ENCODE peak calls at places on chromosomes 4 and X, in four cellular contexts. W is H1, J is GM12878, P is K562. A is an unnamed sample.

GRCh38 chrX:46574337-46574940 is 874 bp downstream of the CHST7 start:
- DNase-seq in W (no peak), J (no peak), P (no peak), A (no peak)

GRCh38 chr4:7041851-7042696 is 1.1 kb upstream of the TADA2B start:
- DNase-seq in W (no peak), J (no peak), P (peak; percentile 63), A (peak; percentile 55)

GRCh38 chr4:183288955-183289354 is 31.1 kb downstream of the CLDN22 start:
- DNase-seq in W (no peak), J (no peak), P (no peak), A (no peak)

GRCh38 chr4:166498541-166498940 is 625.5 kb downstream of the TLL1 start:
- DNase-seq in W (no peak), J (no peak), P (no peak), A (no peak)

GRCh38 chr4:102268355-102268754 is 76.9 kb downstream of the SLC39A8 start:
- DNase-seq in W (no peak), J (no peak), P (no peak), A (no peak)

GRCh38 chrX:136130931-136131843 is 16.1 kb upstream of the FHL1 start:
- DNase-seq in W (no peak), J (no peak), P (no peak), A (peak; percentile 82)

GRCh38 chr4:52646096-52646495 is 13.0 kb downstream of the USP46 start:
- DNase-seq in W (no peak), J (no peak), P (no peak), A (no peak)

GRCh38 chr4:123043013-123043412 is 120.6 kb upstream of the NUDT6 start:
- DNase-seq in W (no peak), J (no peak), P (no peak), A (no peak)

GRCh38 chr4:108036252-108036651 is 46.6 kb downstream of the HADH start:
- DNase-seq in W (no peak), J (no peak), P (no peak), A (no peak)

GRCh38 chr4:168516841-168517240 is 20.0 kb downstream of the PALLD start:
- DNase-seq in W (no peak), J (no peak), P (no peak), A (no peak)

GRCh38 chr4:1952719-1953118 is 56.1 kb downstream of the NELFA start:
- DNase-seq in W (no peak), J (no peak), P (no peak), A (no peak)

GRCh38 chr4:41095973-41096372 is 118.4 kb downstream of the APBB2 start:
- DNase-seq in W (no peak), J (peak; percentile 54), P (no peak), A (peak; percentile 87)

GRCh38 chr4:129929052-129929451 is 833.1 kb downstream of the C4orf33 start:
- DNase-seq in W (no peak), J (no peak), P (no peak), A (no peak)

GRCh38 chr4:126268106-126268505 is 953.4 kb downstream of the FAT4 start:
- DNase-seq in W (no peak), J (no peak), P (no peak), A (peak; percentile 73)

GRCh38 chrX:120768681-120769080 is 107.0 kb downstream of the CT47B1 start:
- DNase-seq in W (no peak), J (no peak), P (no peak), A (peak; percentile 35)

DNA sequence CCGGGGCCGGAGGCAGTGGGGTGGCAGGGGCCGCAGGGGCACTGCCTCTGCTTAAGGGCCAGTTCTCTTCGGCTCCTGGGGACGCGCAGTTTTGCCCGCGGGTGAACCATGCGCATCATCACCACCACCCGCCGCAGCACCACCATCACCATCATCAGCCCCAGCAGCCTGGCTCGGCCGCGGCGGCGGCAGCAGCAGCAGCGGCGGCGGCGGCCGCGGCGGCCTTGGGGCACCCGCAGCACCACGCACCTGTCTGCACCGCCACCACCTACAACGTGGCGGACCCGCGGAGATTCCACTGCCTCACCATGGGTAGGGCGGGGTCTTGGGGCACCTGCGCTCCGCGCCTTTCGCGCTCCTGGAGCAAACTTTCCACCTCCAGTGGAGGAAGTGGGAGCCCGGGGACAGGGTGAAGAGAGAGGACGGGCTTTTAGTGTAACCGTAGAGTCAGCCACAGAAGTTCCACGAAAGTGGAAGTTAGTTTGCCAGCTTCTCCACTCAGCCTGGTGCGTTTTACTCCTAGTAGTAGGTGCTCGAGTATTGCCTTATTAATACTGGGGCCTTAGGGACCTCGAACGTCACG is 735 bp downstream of the GSX2 start:
- DNase-seq in W (no peak), J (no peak), P (no peak), A (no peak)
- TF ChIP-seq CHD1 in W (no peak), J (no peak), P (no peak), A (no peak)

DNA sequence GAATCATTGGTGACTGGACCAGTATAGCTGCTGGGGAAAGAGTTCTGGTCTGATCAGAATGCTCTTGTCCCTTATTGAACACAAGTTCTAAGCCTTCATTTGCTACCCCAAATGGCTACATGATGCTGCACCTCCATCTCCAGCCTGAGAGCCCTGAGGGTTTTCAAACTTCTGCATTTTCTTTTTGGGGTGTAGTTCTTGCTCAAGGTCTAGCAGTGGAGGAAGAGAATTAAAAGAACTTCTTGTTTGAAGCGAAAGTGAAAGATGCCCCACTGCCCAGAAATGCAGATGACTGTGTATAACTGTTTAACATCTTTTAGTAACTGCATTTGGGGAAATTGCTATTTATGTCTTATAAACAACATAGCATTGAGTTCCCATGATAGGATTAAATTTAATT is 38.5 kb downstream of the LAMTOR3 start:
- DNase-seq in W (no peak), J (peak; percentile 53), P (no peak), A (no peak)
- TF ChIP-seq CHD1 in W (no peak), J (no peak), P (no peak), A (no peak)

GRCh38 chr4:71270901-71271300 is 67.9 kb upstream of the SLC4A4 start:
- DNase-seq in W (no peak), J (no peak), P (peak; percentile 9), A (peak; percentile 45)

GRCh38 chr4:71269241-71269640 is 69.6 kb upstream of the SLC4A4 start:
- DNase-seq in W (no peak), J (no peak), P (no peak), A (no peak)

GRCh38 chr4:71267244-71267643 is 71.6 kb upstream of the SLC4A4 start:
- DNase-seq in W (no peak), J (no peak), P (no peak), A (peak; percentile 17)

GRCh38 chr4:71266090-71266794 is 72.6 kb upstream of the SLC4A4 start:
- DNase-seq in W (no peak), J (peak; percentile 21), P (no peak), A (peak; percentile 91)

DNA sequence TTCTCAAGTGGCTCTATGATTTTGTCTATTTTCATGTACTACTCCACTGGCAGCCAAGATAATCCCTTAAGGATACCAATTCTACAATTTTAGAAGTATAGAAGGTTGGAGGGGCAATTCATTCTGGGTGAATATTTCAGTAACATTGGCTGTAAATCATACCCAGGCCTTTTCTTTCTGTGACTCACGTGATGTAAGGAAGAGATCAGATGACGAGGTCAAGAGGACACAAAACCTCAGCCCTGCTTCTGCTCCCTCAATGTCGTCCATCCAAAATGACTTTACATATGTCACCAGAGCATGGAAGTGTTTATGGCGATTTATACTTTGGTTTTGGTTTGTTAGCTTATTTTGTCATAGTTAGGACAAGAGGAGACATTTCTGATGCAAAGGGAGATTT is 70.7 kb upstream of the SLC4A4 start:
- DNase-seq in W (no peak), J (no peak), P (no peak), A (peak; percentile 37)
- TF ChIP-seq CHD1 in W (no peak), J (no peak), P (no peak), A (no peak)

GRCh38 chrX:118975831-118976598 is 1.6 kb downstream of the LONRF3 start:
- DNase-seq in W (no peak), J (no peak), P (peak; percentile 65), A (peak; percentile 3)
- TF ChIP-seq CHD1 in W (no peak), J (no peak), P (no peak), A (no peak)

GRCh38 chrX:131977619-131978018 is 45.5 kb upstream of the STK26 start:
- DNase-seq in W (no peak), J (no peak), P (no peak), A (no peak)
- TF ChIP-seq CHD1 in W (no peak), J (no peak), P (no peak), A (no peak)